ENCODE peak calls at places on chromosomes 3 and 15, in seven cellular contexts. A, T, Q, X, B, G and F are unnamed samples.

GRCh38 chr3:6680119-6680806 is 180.7 kb upstream of the GRM7 start:
- DNase-seq in A (peak), T (no peak), Q (no peak), X (no peak), B (no peak), G (no peak), F (peak)

GRCh38 chr3:155363690-155364070 is 70.2 kb upstream of the STRIT1 start:
- DNase-seq in A (no peak), T (no peak), Q (no peak), X (no peak), B (no peak), G (peak), F (no peak)

GRCh38 chr3:64600246-64600645 is 87.6 kb downstream of the ADAMTS9 start:
- DNase-seq in A (no peak), T (no peak), Q (no peak), X (no peak), B (no peak), G (no peak), F (no peak)

GRCh38 chr3:55792010-55792409 is 304.9 kb upstream of the WNT5A start:
- DNase-seq in A (no peak), T (no peak), Q (no peak), X (no peak), B (no peak), G (no peak), F (no peak)

GRCh38 chr15:38782156-38782555 is 217.5 kb upstream of the RASGRP1 start:
- DNase-seq in A (no peak), T (no peak), Q (no peak), X (no peak), B (no peak), G (no peak), F (no peak)

GRCh38 chr3:111831840-111832239 is 27.2 kb upstream of the PHLDB2 start:
- DNase-seq in A (no peak), T (no peak), Q (no peak), X (no peak), B (peak), G (no peak), F (no peak)

GRCh38 chr3:159852821-159853505 is 135.7 kb upstream of the IL12A start:
- DNase-seq in A (no peak), T (peak), Q (no peak), X (peak), B (no peak), G (peak), F (peak)

GRCh38 chr3:13379191-13379830 is 40.8 kb downstream of the NUP210 start:
- DNase-seq in A (no peak), T (peak), Q (no peak), X (no peak), B (no peak), G (no peak), F (no peak)

GRCh38 chr3:193207290-193207689 is 33.7 kb upstream of the PLAAT1 start:
- DNase-seq in A (no peak), T (peak), Q (no peak), X (no peak), B (no peak), G (no peak), F (no peak)

GRCh38 chr3:102053375-102053989 is 204.2 kb downstream of the NFKBIZ start:
- DNase-seq in A (no peak), T (peak), Q (no peak), X (no peak), B (peak), G (no peak), F (no peak)

GRCh38 chr3:57128863-57129602 is 36.1 kb downstream of the IL17RD start:
- DNase-seq in A (no peak), T (no peak), Q (no peak), X (no peak), B (no peak), G (no peak), F (no peak)

GRCh38 chr3:49721165-49721860 is 1.8 kb upstream of the AMIGO3 start:
- DNase-seq in A (no peak), T (no peak), Q (no peak), X (no peak), B (no peak), G (no peak), F (no peak)

GRCh38 chr3:186786810-186787375 is 3.5 kb downstream of the EIF4A2 start:
- DNase-seq in A (no peak), T (no peak), Q (no peak), X (no peak), B (no peak), G (no peak), F (peak)

GRCh38 chr3:45067486-45067885 is 41.4 kb downstream of the CLEC3B start:
- DNase-seq in A (no peak), T (no peak), Q (no peak), X (no peak), B (no peak), G (no peak), F (no peak)

GRCh38 chr15:69561071-69561784 is 108.6 kb downstream of the RPLP1 start:
- DNase-seq in A (no peak), T (no peak), Q (no peak), X (no peak), B (no peak), G (no peak), F (no peak)

GRCh38 chr3:97817965-97818364 is 3.8 kb upstream of the CRYBG3 start:
- DNase-seq in A (no peak), T (no peak), Q (no peak), X (no peak), B (no peak), G (no peak), F (no peak)

GRCh38 chr15:93382196-93382820 is 293.3 kb upstream of the RGMA start:
- DNase-seq in A (no peak), T (no peak), Q (no peak), X (no peak), B (no peak), G (no peak), F (no peak)

GRCh38 chr3:197189633-197190032 is 108.8 kb downstream of the DLG1 start:
- DNase-seq in A (peak), T (no peak), Q (no peak), X (no peak), B (no peak), G (no peak), F (no peak)

GRCh38 chr3:43155464-43156121 is 49.7 kb upstream of the POMGNT2 start:
- DNase-seq in A (no peak), T (peak), Q (no peak), X (peak), B (no peak), G (peak), F (no peak)

GRCh38 chr3:60025071-60026055 is 975.5 kb upstream of the CFAP20DC start:
- DNase-seq in A (no peak), T (peak), Q (no peak), X (no peak), B (no peak), G (no peak), F (no peak)

GRCh38 chr15:98648654-98649537 is 557 bp downstream of the IGF1R start:
- DNase-seq in A (peak), T (no peak), Q (no peak), X (peak), B (peak), G (peak), F (peak)